ENCODE peak calls at places on chromosomes 11 and 22, in four cellular contexts. T is AG10803, V is colonic mucosa, H is WERI-Rb-1. R is an unnamed sample.

GRCh38 chr11:120235024-120235628 is 4.8 kb upstream of the POU2F3 start:
- DNase-seq in V (peak; percentile 72), T (peak; percentile 45), H (peak; percentile 90), R (peak; percentile 67)

GRCh38 chr11:43547411-43547718 is 133.2 kb upstream of the HSD17B12 start:
- DNase-seq in T (no peak), H (no peak), V (no peak), R (no peak)

GRCh38 chr11:3927129-3927796 is 71.8 kb downstream of the STIM1 start:
- DNase-seq in T (no peak), V (no peak), H (no peak), R (no peak)

GRCh38 chr22:30889268-30889995 is 79.1 kb downstream of the MORC2 start:
- DNase-seq in H (no peak), V (no peak), T (no peak), R (no peak)

GRCh38 chr22:34068011-34068410 is 147.7 kb upstream of the LARGE1 start:
- DNase-seq in T (no peak), V (no peak), H (peak; percentile 58), R (no peak)

GRCh38 chr11:74546752-74547151 is 45.6 kb upstream of the POLD3 start:
- DNase-seq in H (no peak), V (peak; percentile 89), T (no peak), R (no peak)

GRCh38 chr22:47281126-47282106 is 519.0 kb downstream of the TBC1D22A start:
- DNase-seq in T (peak; percentile 24), V (no peak), H (no peak), R (no peak)

GRCh38 chr11:62545437-62546243 is 966 bp downstream of the AHNAK start:
- DNase-seq in T (peak; percentile 88), V (peak; percentile 98), H (no peak), R (peak; percentile 93)

GRCh38 chr11:130581631-130582030 is 133.2 kb downstream of the ADAMTS15 start:
- DNase-seq in H (no peak), T (peak; percentile 59), V (no peak), R (peak; percentile 44)

GRCh38 chr11:76267563-76267962 is 61.3 kb upstream of the WNT11 start:
- DNase-seq in V (no peak), T (peak; percentile 48), H (no peak), R (no peak)

GRCh38 chr11:38687008-38687407 is 2089.0 kb upstream of the RAG2 start:
- DNase-seq in V (no peak), T (no peak), H (no peak), R (no peak)

GRCh38 chr11:14544611-14545010 is 24.4 kb upstream of the PSMA1 start:
- DNase-seq in H (no peak), V (no peak), T (peak; percentile 29), R (peak; percentile 65)

GRCh38 chr11:29343465-29344333 is 673.1 kb downstream of the KCNA4 start:
- DNase-seq in V (peak; percentile 40), H (peak; percentile 73), T (peak; percentile 50), R (peak; percentile 73)

GRCh38 chr11:84965484-84965883 is 661.7 kb downstream of the DLG2 start:
- DNase-seq in V (no peak), T (no peak), H (no peak), R (no peak)

GRCh38 chr11:97072420-97072819 is 682.6 kb downstream of the JRKL start:
- DNase-seq in H (no peak), T (no peak), V (no peak), R (no peak)

GRCh38 chr22:37161442-37161841 is 11.7 kb upstream of the IL2RB start:
- DNase-seq in V (no peak), H (no peak), T (no peak), R (no peak)

GRCh38 chr11:76690736-76691135 is 20.2 kb upstream of the LRRC32 start:
- DNase-seq in T (peak; percentile 80), V (no peak), H (no peak), R (peak; percentile 90)

GRCh38 chr11:35617687-35618496 is at the start of gene FJX1:
- DNase-seq in V (peak; percentile 21), T (peak; percentile 89), H (peak; percentile 75), R (peak; percentile 82)

GRCh38 chr11:72721689-72722049 is 30.5 kb downstream of the ARAP1 start:
- DNase-seq in H (no peak), V (peak; percentile 62), T (no peak), R (peak; percentile 57)

GRCh38 chr11:44509291-44509690 is 56.2 kb upstream of the CD82 start:
- DNase-seq in V (no peak), H (peak; percentile 47), T (no peak), R (no peak)

GRCh38 chr11:129018991-129019390 is 76.3 kb upstream of the TP53AIP1 start:
- DNase-seq in H (no peak), V (peak; percentile 60), T (no peak), R (no peak)

GRCh38 chr11:63906585-63906984 is 10.4 kb downstream of the RCOR2 start:
- DNase-seq in H (peak; percentile 45), T (no peak), V (no peak), R (peak; percentile 55)

GRCh38 chr11:123083623-123084029 is 21.7 kb upstream of the HSPA8 start:
- DNase-seq in T (peak; percentile 92), V (peak; percentile 93), H (peak; percentile 80), R (peak; percentile 99)

GRCh38 chr11:35106595-35106994 is 32.4 kb upstream of the CD44 start:
- DNase-seq in T (no peak), H (no peak), V (no peak), R (no peak)

GRCh38 chr11:121652982-121653381 is 200.2 kb upstream of the SORL1-AS1 start:
- DNase-seq in V (no peak), H (peak; percentile 25), T (peak; percentile 38), R (peak; percentile 54)

GRCh38 chr11:102653744-102654291 is 28.7 kb upstream of the MMP20 start:
- DNase-seq in T (no peak), V (no peak), H (no peak), R (no peak)

GRCh38 chr11:65435981-65436411 is 13.4 kb downstream of the NEAT1 start:
- DNase-seq in V (peak; percentile 44), T (peak; percentile 37), H (no peak), R (peak; percentile 75)

GRCh38 chr11:76657824-76658170 is 12.8 kb downstream of the LRRC32 start:
- DNase-seq in H (no peak), T (no peak), V (no peak), R (no peak)

GRCh38 chr11:77053217-77054013 is 13.4 kb upstream of the CAPN5 start:
- DNase-seq in T (no peak), H (no peak), V (no peak), R (no peak)

GRCh38 chr11:12893787-12894672 is 115.1 kb upstream of the RASSF10 start:
- DNase-seq in H (peak; percentile 47), T (peak; percentile 71), V (peak; percentile 78), R (peak; percentile 79)

GRCh38 chr11:82405392-82405791 is 328.3 kb downstream of the FAM181B start:
- DNase-seq in V (no peak), T (no peak), H (peak; percentile 52), R (no peak)

GRCh38 chr11:2825886-2826678 is 59.5 kb downstream of the CDKN1C start:
- DNase-seq in H (peak; percentile 46), V (peak; percentile 40), T (peak; percentile 99), R (peak; percentile 99)

GRCh38 chr11:44613081-44613628 is 47.7 kb downstream of the CD82 start:
- DNase-seq in H (no peak), T (no peak), V (no peak), R (no peak)

GRCh38 chr11:77090046-77090372 is 12.6 kb upstream of the OMP start:
- DNase-seq in V (no peak), H (no peak), T (no peak), R (no peak)

GRCh38 chr11:67486481-67487195 is 3.8 kb downstream of the AIP start:
- DNase-seq in T (no peak), H (no peak), V (no peak), R (no peak)

GRCh38 chr11:118640332-118641154 is 33.1 kb downstream of the PHLDB1 start:
- DNase-seq in T (no peak), V (no peak), H (no peak), R (no peak)
- TF ChIP-seq CTCF in T (no peak), V (no peak), H (no peak), R (no peak)

GRCh38 chr22:49958462-49958921 is 2.1 kb upstream of the PIM3 start:
- DNase-seq in V (no peak), T (no peak), H (no peak), R (no peak)

GRCh38 chr22:49958961-49959781 is 1.4 kb upstream of the PIM3 start:
- DNase-seq in V (no peak), T (no peak), H (no peak), R (no peak)

GRCh38 chr22:49960159-49960966 is at the start of gene PIM3:
- DNase-seq in T (peak; percentile 97), V (peak; percentile 95), H (peak; percentile 95), R (peak; percentile 97)

GRCh38 chr22:49960967-49961600 is 512 bp downstream of the PIM3 start:
- DNase-seq in V (peak; percentile 59), H (peak; percentile 46), T (peak; percentile 43), R (peak; percentile 59)

DNA sequence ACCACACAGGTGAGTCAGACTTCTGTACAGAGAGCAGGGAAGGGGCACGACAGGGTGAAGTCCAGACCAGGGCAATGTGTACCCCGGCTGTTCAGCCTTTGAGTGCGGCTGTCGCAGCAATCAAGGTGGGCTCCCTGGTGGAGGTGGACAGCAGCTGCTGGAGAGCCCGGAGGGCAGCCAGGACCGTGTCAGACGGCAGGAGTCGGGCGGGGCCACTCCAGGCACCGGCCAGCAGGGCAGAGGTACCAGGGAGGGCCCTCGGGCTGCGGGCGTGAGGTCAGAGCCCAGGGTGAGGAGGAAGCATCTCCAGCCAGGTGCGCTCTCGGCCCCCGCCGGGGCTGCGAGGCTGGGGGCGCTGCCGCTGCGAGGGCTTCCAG is 802 bp upstream of the PIM3 start:
- DNase-seq in T (peak; percentile 18), V (peak; percentile 68), H (peak; percentile 44), R (peak; percentile 15)
- H3K4me3 ChIP-seq in T (peak overlapping the region; percentile 59), V (peak overlapping the region; percentile 62), H (peak overlapping the region; percentile 54), R (peak overlapping the region; percentile 78)

GRCh38 chr22:29259253-29259899 is 8.4 kb downstream of the RHBDD3 start:
- DNase-seq in V (no peak), T (no peak), H (no peak), R (peak; percentile 12)
- TF ChIP-seq CTCF in V (no peak), T (no peak), H (peak; percentile 40), R (peak; percentile 35)

GRCh38 chr11:8674859-8675258 is 7.6 kb downstream of the TRIM66 start:
- DNase-seq in V (no peak), H (no peak), T (no peak), R (no peak)

GRCh38 chr11:8671651-8672062 is 10.8 kb downstream of the TRIM66 start:
- DNase-seq in T (no peak), V (no peak), H (no peak), R (peak; percentile 88)

GRCh38 chr11:8676458-8676857 is 6.0 kb downstream of the TRIM66 start:
- DNase-seq in V (no peak), T (no peak), H (no peak), R (no peak)

GRCh38 chr11:8672346-8672745 is 10.1 kb downstream of the TRIM66 start:
- DNase-seq in H (no peak), T (no peak), V (no peak), R (no peak)

GRCh38 chr11:8671242-8671641 is 11.2 kb downstream of the TRIM66 start:
- DNase-seq in T (peak; percentile 98), V (peak; percentile 39), H (no peak), R (peak; percentile 93)
- H3K4me3 ChIP-seq in T (peak overlapping the region; percentile 10), V (no peak overlapping the region), H (no peak overlapping the region), R (peak overlapping the region; percentile 28)